ENCODE peak calls at places on chromosome 17, in nine cellular contexts. E is upper lobe of right lung, H is keratinocyte, I is right cardiac atrium, O is hepatocyte, B is HCT116, Y is right atrium auricular region, A is thoracic aorta, T is endothelial cell of umbilical vein. U is an unnamed sample. For H3K4me1, the result is how much of the 10 kb centered on the place peaks cover.

GRCh38 chr17:79113699-79114098 is 39.1 kb downstream of the ENGASE start:
- DNase-seq in E (no peak), H (no peak), I (no peak), O (no peak), B (no peak), Y (no peak), A (no peak), T (no peak), U (no peak)

GRCh38 chr17:16919663-16920627 is 52.0 kb downstream of the TNFRSF13B start:
- DNase-seq in E (peak), H (no peak), I (peak), O (no peak), B (no peak), Y (no peak), A (no peak), T (no peak), U (peak)

GRCh38 chr17:69954241-69954933 is 120.6 kb upstream of the KCNJ16 start:
- DNase-seq in E (no peak), H (no peak), I (no peak), O (no peak), B (no peak), Y (no peak), A (no peak), T (no peak), U (no peak)

GRCh38 chr17:48382989-48383388 is 47.0 kb downstream of the SKAP1 start:
- DNase-seq in E (no peak), H (no peak), I (no peak), O (no peak), B (no peak), Y (no peak), A (no peak), T (no peak), U (no peak)

GRCh38 chr17:79214940-79215604 is 140.4 kb downstream of the ENGASE start:
- DNase-seq in E (no peak), H (no peak), I (peak), O (no peak), B (no peak), Y (no peak), A (no peak), T (no peak), U (no peak)

GRCh38 chr17:15119928-15120327 is 145.2 kb downstream of the PMP22 start:
- DNase-seq in E (no peak), H (no peak), I (no peak), O (no peak), B (no peak), Y (no peak), A (no peak), T (no peak), U (no peak)

GRCh38 chr17:75616521-75617122 is 16.6 kb upstream of the SMIM5 start:
- DNase-seq in E (no peak), H (no peak), I (peak), O (no peak), B (no peak), Y (no peak), A (no peak), T (no peak), U (no peak)

GRCh38 chr17:9994761-9995160 is 89.7 kb upstream of the RCVRN start:
- DNase-seq in E (no peak), H (no peak), I (no peak), O (no peak), B (no peak), Y (no peak), A (no peak), T (no peak), U (no peak)

GRCh38 chr17:2374549-2375285 is 26.1 kb downstream of the MNT start:
- DNase-seq in E (no peak), H (no peak), I (no peak), O (no peak), B (no peak), Y (no peak), A (no peak), T (no peak), U (no peak)

GRCh38 chr17:38815576-38816193 is 9.4 kb downstream of the CWC25 start:
- DNase-seq in E (no peak), H (no peak), I (no peak), O (no peak), B (no peak), Y (no peak), A (no peak), T (no peak), U (no peak)

GRCh38 chr17:75864448-75864871 is 9.3 kb upstream of the WBP2 start:
- DNase-seq in E (peak), H (no peak), I (peak), O (peak), B (no peak), Y (peak), A (no peak), T (no peak), U (no peak)

GRCh38 chr17:40027614-40028012 is 12.4 kb downstream of the CSF3 start:
- DNase-seq in E (no peak), H (no peak), I (no peak), O (no peak), B (no peak), Y (no peak), A (no peak), T (no peak), U (no peak)

GRCh38 chr17:61505846-61506627 is 53.8 kb downstream of the TBX4 start:
- DNase-seq in E (no peak), H (no peak), I (no peak), O (no peak), B (no peak), Y (no peak), A (no peak), T (no peak), U (no peak)

GRCh38 chr17:34357398-34357797 is 1.1 kb downstream of the CCL13 start:
- DNase-seq in E (no peak), H (no peak), I (no peak), O (no peak), B (no peak), Y (no peak), A (no peak), T (no peak), U (no peak)

GRCh38 chr17:8875416-8875815 is 7.9 kb upstream of the PIK3R6 start:
- DNase-seq in E (no peak), H (no peak), I (no peak), O (no peak), B (no peak), Y (no peak), A (no peak), T (no peak), U (no peak)

GRCh38 chr17:82888583-82889495 is 49.0 kb upstream of the ZNF750 start:
- DNase-seq in E (peak), H (no peak), I (peak), O (no peak), B (no peak), Y (no peak), A (no peak), T (no peak), U (no peak)

GRCh38 chr17:72187544-72187943 is 66.7 kb downstream of the SOX9 start:
- DNase-seq in E (no peak), H (no peak), I (peak), O (no peak), B (no peak), Y (peak), A (no peak), T (no peak), U (peak)

GRCh38 chr17:75099881-75100595 is 9.7 kb upstream of the ARMC7 start:
- DNase-seq in E (no peak), H (no peak), I (no peak), O (no peak), B (no peak), Y (no peak), A (no peak), T (no peak), U (no peak)

GRCh38 chr17:55433029-55433628 is 11.5 kb upstream of the MMD start:
- DNase-seq in E (no peak), H (peak), I (no peak), O (peak), B (peak), Y (no peak), A (no peak), T (no peak), U (no peak)

GRCh38 chr17:40515491-40516041 is 14.1 kb upstream of the TNS4 start:
- DNase-seq in E (peak), H (no peak), I (peak), O (no peak), B (no peak), Y (no peak), A (no peak), T (no peak), U (peak)

GRCh38 chr17:37131670-37132620 is 183.2 kb downstream of the AATF start:
- DNase-seq in E (no peak), H (no peak), I (no peak), O (peak), B (no peak), Y (no peak), A (no peak), T (no peak), U (no peak)

GRCh38 chr17:10875411-10875810 is 37.5 kb upstream of the PIRT start:
- DNase-seq in E (no peak), H (no peak), I (no peak), O (peak), B (no peak), Y (no peak), A (no peak), T (no peak), U (no peak)

DNA sequence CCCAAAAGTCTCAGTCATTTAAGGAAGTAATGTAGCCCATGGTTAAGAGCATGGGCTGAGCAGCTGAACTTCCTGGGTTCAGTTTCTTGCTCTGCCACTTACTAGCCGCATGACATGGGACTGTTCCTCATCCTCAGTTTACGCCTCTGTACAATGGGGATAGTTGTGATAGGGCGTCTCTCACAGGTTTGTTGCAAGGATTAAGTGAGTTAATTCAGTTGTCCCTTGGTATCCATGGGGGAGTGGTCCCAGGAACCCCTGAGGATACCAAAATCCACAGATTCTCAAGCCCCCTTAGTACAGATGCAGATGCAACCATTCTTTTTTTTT is 76.8 kb downstream of the KSR1 start:
- DNase-seq in E (no peak), H (no peak), I (no peak), O (no peak), B (no peak), Y (no peak), A (no peak), T (no peak), U (no peak)
- H3K4me1 ChIP-seq in E (half or more), H (under half), I (under half), O (half or more), B (under half), Y (under half), A (under half), T (under half), U (under half)

GRCh38 chr17:6078370-6078950 is 8.3 kb downstream of the WSCD1 start:
- DNase-seq in E (no peak), H (no peak), I (no peak), O (no peak), B (no peak), Y (no peak), A (no peak), T (no peak), U (no peak)
- H3K4me3 ChIP-seq in E (no peak), H (no peak), I (no peak), O (no peak), B (no peak), Y (no peak), A (no peak), T (no peak), U (no peak)

GRCh38 chr17:66957951-66958579 is 6.4 kb upstream of the CACNG4 start:
- DNase-seq in E (no peak), H (no peak), I (no peak), O (peak), B (no peak), Y (no peak), A (no peak), T (no peak), U (no peak)

GRCh38 chr17:66957343-66957742 is 7.2 kb upstream of the CACNG4 start:
- DNase-seq in E (no peak), H (no peak), I (no peak), O (no peak), B (no peak), Y (no peak), A (no peak), T (no peak), U (no peak)

GRCh38 chr17:66960623-66961022 is 3.9 kb upstream of the CACNG4 start:
- DNase-seq in E (no peak), H (no peak), I (no peak), O (no peak), B (no peak), Y (no peak), A (no peak), T (no peak), U (no peak)

GRCh38 chr17:66956941-66957340 is 7.6 kb upstream of the CACNG4 start:
- DNase-seq in E (no peak), H (no peak), I (no peak), O (no peak), B (no peak), Y (no peak), A (no peak), T (no peak), U (no peak)

DNA sequence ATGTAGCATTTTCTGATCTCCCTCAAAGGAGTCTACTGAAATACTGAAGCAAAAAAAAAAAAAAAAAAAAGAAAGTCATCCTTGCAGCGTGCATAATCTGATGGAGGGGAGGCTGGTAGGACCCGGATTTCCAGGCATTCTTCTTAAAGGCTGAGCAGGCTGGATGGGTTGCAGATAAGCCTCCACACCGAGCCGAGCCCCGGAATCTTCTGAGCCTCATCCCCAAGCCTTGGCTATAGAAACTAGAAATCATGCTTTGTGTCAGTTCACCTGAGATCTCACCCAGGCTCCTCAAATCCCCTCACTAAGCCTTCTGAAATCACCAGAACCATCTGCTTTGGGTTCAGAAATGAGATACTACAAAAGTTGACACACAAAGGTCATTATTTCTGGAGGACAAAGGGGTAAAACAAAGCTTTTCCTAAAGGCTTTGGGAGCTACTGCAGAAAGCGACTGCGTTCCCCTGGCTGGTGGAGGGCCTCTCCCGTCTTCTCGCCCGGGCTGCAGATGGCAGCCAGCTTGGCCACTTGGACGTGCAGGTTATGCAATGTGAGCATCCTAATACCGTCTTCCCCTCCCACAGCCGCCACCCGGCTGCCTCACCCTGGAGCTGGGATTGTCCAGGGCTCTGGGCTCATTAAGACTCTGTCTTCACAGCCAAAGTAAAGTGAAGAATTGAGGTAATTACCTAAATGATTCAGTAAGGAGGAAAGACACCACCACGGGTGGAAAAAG is 4.7 kb upstream of the CACNG4 start:
- DNase-seq in E (no peak), H (no peak), I (no peak), O (no peak), B (no peak), Y (no peak), A (no peak), T (no peak), U (no peak)
- H3K4me1 ChIP-seq in E (under half), H (under half), I (under half), O (under half), B (under half), Y (under half), A (under half), T (under half), U (under half)

DNA sequence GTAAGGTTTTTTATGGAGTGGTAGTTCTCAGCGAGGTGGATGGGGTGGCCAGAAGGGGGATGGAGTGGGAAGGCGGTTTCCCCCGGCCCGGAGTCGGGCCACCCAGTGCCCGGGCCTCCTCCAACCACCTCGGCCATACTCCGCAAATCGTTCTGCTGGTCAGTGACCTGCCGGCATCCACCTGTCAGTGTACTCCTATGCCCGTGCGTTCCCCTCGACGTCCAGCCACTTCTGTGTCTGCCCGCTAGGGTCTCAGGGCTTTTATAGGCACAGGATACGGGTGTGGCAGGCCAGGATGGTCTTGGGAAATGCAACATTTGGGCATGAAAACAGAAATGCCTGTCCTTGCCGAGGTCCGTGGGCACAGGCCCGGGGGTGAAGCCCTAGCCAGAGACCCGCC is 19.3 kb upstream of the ASGR2 start:
- DNase-seq in E (no peak), H (no peak), I (peak), O (no peak), B (no peak), Y (no peak), A (no peak), T (no peak), U (no peak)
- H3K4me3 ChIP-seq in E (no peak), H (no peak), I (no peak), O (no peak), B (no peak), Y (no peak), A (no peak), T (no peak), U (no peak)

GRCh38 chr17:43673516-43674323 is 12.0 kb upstream of the MEOX1 start:
- DNase-seq in E (peak), H (no peak), I (peak), O (peak), B (peak), Y (peak), A (peak), T (peak), U (peak)

GRCh38 chr17:43671075-43671692 is 9.5 kb upstream of the MEOX1 start:
- DNase-seq in E (no peak), H (no peak), I (peak), O (no peak), B (no peak), Y (no peak), A (no peak), T (no peak), U (no peak)

GRCh38 chr17:43676471-43676870 is 14.7 kb upstream of the MEOX1 start:
- DNase-seq in E (no peak), H (no peak), I (no peak), O (no peak), B (no peak), Y (no peak), A (no peak), T (no peak), U (no peak)

GRCh38 chr17:43671755-43672502 is 10.2 kb upstream of the MEOX1 start:
- DNase-seq in E (no peak), H (no peak), I (peak), O (no peak), B (no peak), Y (no peak), A (no peak), T (no peak), U (no peak)

GRCh38 chr17:43674394-43674793 is 12.7 kb upstream of the MEOX1 start:
- DNase-seq in E (no peak), H (no peak), I (no peak), O (no peak), B (no peak), Y (no peak), A (no peak), T (no peak), U (no peak)
- H3K4me1 ChIP-seq in E (under half), H (under half), I (under half), O (under half), B (under half), Y (under half), A (under half), T (under half), U (under half)